ENCODE peak calls at places on chromosomes 16 and 17, in five cellular contexts. I, Y, U, B and N are unnamed samples.

GRCh38 chr17:14604920-14605599 is 304.2 kb downstream of the HS3ST3B1 start:
- DNase-seq in U (no peak), B (no peak), Y (no peak), I (peak), N (no peak)

GRCh38 chr17:27526603-27527002 is 70.4 kb downstream of the KSR1 start:
- DNase-seq in B (no peak), Y (no peak), I (peak), U (no peak), N (no peak)

GRCh38 chr17:263773-264172 is 82.3 kb upstream of the DOC2B start:
- DNase-seq in I (no peak), Y (peak), B (no peak), U (no peak), N (no peak)

GRCh38 chr17:48457080-48457836 is 27.2 kb upstream of the SKAP1 start:
- DNase-seq in U (peak), B (peak), Y (peak), I (peak), N (peak)

GRCh38 chr17:40518401-40519088 is 17.1 kb upstream of the TNS4 start:
- DNase-seq in U (peak), I (no peak), B (no peak), Y (peak), N (peak)

GRCh38 chr16:49036126-49036525 is 245.5 kb downstream of the CBLN1 start:
- DNase-seq in B (no peak), Y (no peak), U (no peak), I (no peak), N (no peak)

GRCh38 chr17:77948690-77949114 is 9.8 kb upstream of the TNRC6C start:
- DNase-seq in Y (no peak), U (peak), B (no peak), I (no peak), N (peak)

GRCh38 chr17:17785407-17785806 is 51.4 kb downstream of the SREBF1 start:
- DNase-seq in Y (no peak), B (no peak), U (no peak), I (no peak), N (no peak)

GRCh38 chr16:69365901-69366300 is 14.3 kb upstream of the TMED6 start:
- DNase-seq in Y (no peak), B (no peak), U (no peak), I (no peak), N (no peak)

GRCh38 chr16:70267516-70267915 is 15.8 kb upstream of the EXOSC6 start:
- DNase-seq in B (no peak), U (peak), Y (no peak), I (no peak), N (peak)

GRCh38 chr17:81200695-81201580 is 21.8 kb downstream of the CEP131 start:
- DNase-seq in Y (no peak), B (no peak), I (no peak), U (peak), N (peak)

GRCh38 chr17:57541472-57542394 is 203.4 kb downstream of the CCDC182 start:
- DNase-seq in Y (peak), U (peak), I (peak), B (no peak), N (no peak)

GRCh38 chr17:63940584-63940983 is 8.5 kb upstream of the CD79B start:
- DNase-seq in B (no peak), U (no peak), Y (no peak), I (no peak), N (no peak)

GRCh38 chr17:10234033-10234432 is 35.6 kb upstream of the GAS7 start:
- DNase-seq in I (no peak), B (no peak), Y (no peak), U (no peak), N (no peak)